ENCODE peak calls at places on chromosomes 4 and X, in seven cellular contexts. One of them, this sample, is unnamed.

GRCh38 chr4:4780634-4781287 is 78.7 kb upstream of the MSX1 start:
- DNase-seq in K562: no peak
- DNase-seq in left lung: no peak
- DNase-seq in IMR-90: peak; percentile 88
- DNase-seq in HAP-1: no peak
- DNase-seq in GM23248: peak; percentile 87
- DNase-seq in heart right ventricle: no peak
- DNase-seq in this sample: no peak

GRCh38 chrX:56728752-56729151 is 291 bp upstream of the NBDY start:
- DNase-seq in GM23248: peak; percentile 41
- DNase-seq in HAP-1: peak; percentile 71
- DNase-seq in heart right ventricle: peak; percentile 3
- DNase-seq in K562: peak; percentile 2
- DNase-seq in left lung: no peak
- DNase-seq in IMR-90: peak; percentile 5
- DNase-seq in this sample: no peak

GRCh38 chr4:77269505-77269904 is 112.5 kb downstream of the CCNG2 start:
- DNase-seq in IMR-90: no peak
- DNase-seq in heart right ventricle: no peak
- DNase-seq in left lung: no peak
- DNase-seq in GM23248: peak; percentile 3
- DNase-seq in HAP-1: no peak
- DNase-seq in K562: no peak
- DNase-seq in this sample: no peak

GRCh38 chr4:53015681-53016080 is 153.6 kb downstream of the RASL11B start:
- DNase-seq in HAP-1: peak; percentile 64
- DNase-seq in left lung: no peak
- DNase-seq in K562: no peak
- DNase-seq in heart right ventricle: peak; percentile 38
- DNase-seq in GM23248: peak; percentile 70
- DNase-seq in IMR-90: peak; percentile 81
- DNase-seq in this sample: no peak

GRCh38 chrX:109600114-109600710 is 24.8 kb downstream of the KCNE5 start:
- DNase-seq in IMR-90: no peak
- DNase-seq in HAP-1: peak; percentile 29
- DNase-seq in left lung: no peak
- DNase-seq in K562: no peak
- DNase-seq in GM23248: peak; percentile 21
- DNase-seq in heart right ventricle: no peak
- DNase-seq in this sample: no peak

GRCh38 chrX:37921758-37922157 is 74.4 kb upstream of the DYNLT3 start:
- DNase-seq in K562: no peak
- DNase-seq in GM23248: peak; percentile 73
- DNase-seq in IMR-90: peak; percentile 66
- DNase-seq in heart right ventricle: no peak
- DNase-seq in left lung: no peak
- DNase-seq in HAP-1: no peak
- DNase-seq in this sample: no peak

GRCh38 chr4:109179089-109179488 is 123.4 kb downstream of the COL25A1 start:
- DNase-seq in heart right ventricle: no peak
- DNase-seq in HAP-1: no peak
- DNase-seq in GM23248: no peak
- DNase-seq in IMR-90: no peak
- DNase-seq in K562: no peak
- DNase-seq in left lung: no peak
- DNase-seq in this sample: no peak

GRCh38 chr4:103011378-103012025 is 8.0 kb downstream of the SLC9B1 start:
- DNase-seq in HAP-1: no peak
- DNase-seq in IMR-90: peak; percentile 48
- DNase-seq in K562: peak; percentile 8
- DNase-seq in GM23248: peak; percentile 46
- DNase-seq in left lung: peak; percentile 54
- DNase-seq in heart right ventricle: no peak
- DNase-seq in this sample: no peak

GRCh38 chr4:143025111-143025704 is 159.5 kb upstream of the USP38 start:
- DNase-seq in K562: no peak
- DNase-seq in GM23248: peak; percentile 69
- DNase-seq in IMR-90: peak; percentile 33
- DNase-seq in HAP-1: no peak
- DNase-seq in heart right ventricle: no peak
- DNase-seq in left lung: no peak
- DNase-seq in this sample: no peak

GRCh38 chrX:68833448-68833805 is 4.6 kb downstream of the EFNB1 start:
- DNase-seq in IMR-90: no peak
- DNase-seq in HAP-1: no peak
- DNase-seq in K562: no peak
- DNase-seq in GM23248: no peak
- DNase-seq in left lung: no peak
- DNase-seq in heart right ventricle: no peak
- DNase-seq in this sample: no peak

GRCh38 chrX:2502668-2503519 is 2.1 kb upstream of the DHRSX start:
- DNase-seq in IMR-90: peak; percentile 18
- DNase-seq in left lung: peak; percentile 19
- DNase-seq in GM23248: peak; percentile 39
- DNase-seq in K562: no peak
- DNase-seq in HAP-1: no peak
- DNase-seq in heart right ventricle: no peak
- DNase-seq in this sample: no peak

GRCh38 chrX:7214251-7214650 is 66.3 kb upstream of the PUDP start:
- DNase-seq in K562: no peak
- DNase-seq in HAP-1: no peak
- DNase-seq in IMR-90: no peak
- DNase-seq in left lung: no peak
- DNase-seq in GM23248: peak; percentile 32
- DNase-seq in heart right ventricle: no peak
- DNase-seq in this sample: no peak

GRCh38 chr4:175298119-175298518 is 380.0 kb downstream of the ADAM29 start:
- DNase-seq in left lung: no peak
- DNase-seq in HAP-1: no peak
- DNase-seq in IMR-90: peak; percentile 74
- DNase-seq in K562: no peak
- DNase-seq in heart right ventricle: no peak
- DNase-seq in GM23248: peak; percentile 41
- DNase-seq in this sample: no peak

GRCh38 chr4:81607947-81608346 is 136.2 kb upstream of the RASGEF1B start:
- DNase-seq in left lung: no peak
- DNase-seq in HAP-1: no peak
- DNase-seq in K562: no peak
- DNase-seq in IMR-90: no peak
- DNase-seq in GM23248: peak; percentile 41
- DNase-seq in heart right ventricle: no peak
- DNase-seq in this sample: no peak

GRCh38 chrX:114976321-114976720 is 41.1 kb downstream of the IL13RA2 start:
- DNase-seq in heart right ventricle: no peak
- DNase-seq in IMR-90: peak; percentile 19
- DNase-seq in HAP-1: no peak
- DNase-seq in K562: no peak
- DNase-seq in GM23248: peak; percentile 75
- DNase-seq in left lung: no peak
- DNase-seq in this sample: no peak

GRCh38 chr4:1241936-1242505 is 6.9 kb downstream of the CTBP1 start:
- DNase-seq in GM23248: no peak
- DNase-seq in IMR-90: no peak
- DNase-seq in heart right ventricle: peak; percentile 2
- DNase-seq in HAP-1: no peak
- DNase-seq in left lung: peak; percentile 27
- DNase-seq in K562: no peak
- DNase-seq in this sample: no peak
- H3K4me1 ChIP-seq in GM23248: peaks cover 12% of the 10 kb centered on the region
- H3K4me1 ChIP-seq in IMR-90: peaks cover 13% of the 10 kb centered on the region
- H3K4me1 ChIP-seq in heart right ventricle: peaks cover 70% of the 10 kb centered on the region
- H3K4me1 ChIP-seq in HAP-1: peaks cover 7% of the 10 kb centered on the region
- H3K4me1 ChIP-seq in left lung: peaks cover 22% of the 10 kb centered on the region
- H3K4me1 ChIP-seq in K562: peaks cover 59% of the 10 kb centered on the region
- H3K4me1 ChIP-seq in this sample: peaks cover 56% of the 10 kb centered on the region

GRCh38 chr4:107599841-107600240 is 120.2 kb downstream of the PAPSS1 start:
- DNase-seq in left lung: no peak
- DNase-seq in heart right ventricle: no peak
- DNase-seq in GM23248: peak; percentile 13
- DNase-seq in IMR-90: no peak
- DNase-seq in K562: no peak
- DNase-seq in HAP-1: no peak
- DNase-seq in this sample: no peak

GRCh38 chr4:107600993-107601392 is 119.0 kb downstream of the PAPSS1 start:
- DNase-seq in HAP-1: no peak
- DNase-seq in heart right ventricle: no peak
- DNase-seq in GM23248: peak; percentile 2
- DNase-seq in IMR-90: no peak
- DNase-seq in left lung: no peak
- DNase-seq in K562: no peak
- DNase-seq in this sample: no peak

GRCh38 chr4:107603430-107603829 is 116.6 kb downstream of the PAPSS1 start:
- DNase-seq in HAP-1: no peak
- DNase-seq in IMR-90: peak; percentile 54
- DNase-seq in K562: no peak
- DNase-seq in heart right ventricle: no peak
- DNase-seq in GM23248: peak; percentile 4
- DNase-seq in left lung: no peak
- DNase-seq in this sample: no peak

GRCh38 chr4:107600456-107600855 is 119.6 kb downstream of the PAPSS1 start:
- DNase-seq in K562: no peak
- DNase-seq in HAP-1: no peak
- DNase-seq in left lung: no peak
- DNase-seq in IMR-90: peak; percentile 24
- DNase-seq in GM23248: peak; percentile 63
- DNase-seq in heart right ventricle: no peak
- DNase-seq in this sample: no peak
- H3K4me1 ChIP-seq in K562: no peaks in the 10 kb centered on the region
- H3K4me1 ChIP-seq in HAP-1: peaks cover 9% of the 10 kb centered on the region
- H3K4me1 ChIP-seq in left lung: no peaks in the 10 kb centered on the region
- H3K4me1 ChIP-seq in IMR-90: peaks cover 10% of the 10 kb centered on the region
- H3K4me1 ChIP-seq in GM23248: peaks cover 28% of the 10 kb centered on the region
- H3K4me1 ChIP-seq in heart right ventricle: no peaks in the 10 kb centered on the region
- H3K4me1 ChIP-seq in this sample: peaks cover 15% of the 10 kb centered on the region

DNA sequence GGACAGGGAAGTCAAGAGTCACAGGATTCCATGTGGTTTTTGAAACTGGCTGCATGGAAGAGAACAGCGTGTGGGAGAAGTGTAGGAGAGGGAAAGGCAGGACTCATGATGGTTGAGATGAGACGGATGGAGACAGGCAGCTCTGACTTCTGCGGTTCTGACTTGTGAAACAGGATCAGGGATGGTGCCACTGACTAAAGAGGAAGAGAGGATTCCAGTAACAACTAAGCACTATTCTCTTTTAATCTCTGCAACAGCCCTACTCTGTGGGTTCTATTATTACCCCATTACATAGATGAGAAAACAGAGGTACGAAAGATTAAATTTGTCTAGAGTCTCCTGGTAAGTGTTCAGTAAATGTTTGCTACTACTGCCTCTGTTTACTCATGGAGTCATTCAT is 156.3 kb downstream of the CBR4 start:
- DNase-seq in K562: no peak
- DNase-seq in IMR-90: no peak
- DNase-seq in left lung: no peak
- DNase-seq in heart right ventricle: no peak
- DNase-seq in HAP-1: no peak
- DNase-seq in GM23248: no peak
- DNase-seq in this sample: no peak
- H3K4me1 ChIP-seq in K562: no peaks in the 10 kb centered on the region
- H3K4me1 ChIP-seq in IMR-90: peaks cover 25% of the 10 kb centered on the region
- H3K4me1 ChIP-seq in left lung: peaks cover 5% of the 10 kb centered on the region
- H3K4me1 ChIP-seq in heart right ventricle: peaks cover 91% of the 10 kb centered on the region
- H3K4me1 ChIP-seq in HAP-1: peaks cover 6% of the 10 kb centered on the region
- H3K4me1 ChIP-seq in GM23248: peaks cover 35% of the 10 kb centered on the region
- H3K4me1 ChIP-seq in this sample: peaks cover 57% of the 10 kb centered on the region

GRCh38 chr4:145521282-145521681 is 39.6 kb downstream of the SMAD1 start:
- DNase-seq in IMR-90: no peak
- DNase-seq in left lung: no peak
- DNase-seq in GM23248: no peak
- DNase-seq in HAP-1: no peak
- DNase-seq in heart right ventricle: no peak
- DNase-seq in K562: no peak
- DNase-seq in this sample: no peak

GRCh38 chr4:145525291-145525740 is 43.7 kb downstream of the SMAD1 start:
- DNase-seq in IMR-90: peak; percentile 61
- DNase-seq in left lung: no peak
- DNase-seq in K562: no peak
- DNase-seq in GM23248: peak; percentile 36
- DNase-seq in heart right ventricle: no peak
- DNase-seq in HAP-1: no peak
- DNase-seq in this sample: no peak

GRCh38 chr4:145524535-145524934 is 42.9 kb downstream of the SMAD1 start:
- DNase-seq in K562: no peak
- DNase-seq in left lung: no peak
- DNase-seq in GM23248: no peak
- DNase-seq in HAP-1: no peak
- DNase-seq in heart right ventricle: no peak
- DNase-seq in IMR-90: no peak
- DNase-seq in this sample: no peak

GRCh38 chr4:145520172-145520571 is 38.5 kb downstream of the SMAD1 start:
- DNase-seq in GM23248: no peak
- DNase-seq in heart right ventricle: no peak
- DNase-seq in K562: no peak
- DNase-seq in IMR-90: no peak
- DNase-seq in left lung: no peak
- DNase-seq in HAP-1: no peak
- DNase-seq in this sample: no peak

GRCh38 chr4:145523117-145523516 is 41.5 kb downstream of the SMAD1 start:
- DNase-seq in K562: no peak
- DNase-seq in left lung: no peak
- DNase-seq in heart right ventricle: no peak
- DNase-seq in IMR-90: peak; percentile 56
- DNase-seq in GM23248: peak; percentile 66
- DNase-seq in HAP-1: no peak
- DNase-seq in this sample: no peak
- H3K4me1 ChIP-seq in K562: no peaks in the 10 kb centered on the region
- H3K4me1 ChIP-seq in left lung: no peaks in the 10 kb centered on the region
- H3K4me1 ChIP-seq in heart right ventricle: peaks cover 36% of the 10 kb centered on the region
- H3K4me1 ChIP-seq in IMR-90: peaks cover 3% of the 10 kb centered on the region
- H3K4me1 ChIP-seq in GM23248: peaks cover 17% of the 10 kb centered on the region
- H3K4me1 ChIP-seq in HAP-1: peaks cover 3% of the 10 kb centered on the region
- H3K4me1 ChIP-seq in this sample: peaks cover 23% of the 10 kb centered on the region

GRCh38 chr4:184409502-184409901 is 64.8 kb downstream of the IRF2 start:
- DNase-seq in left lung: no peak
- DNase-seq in GM23248: no peak
- DNase-seq in heart right ventricle: no peak
- DNase-seq in HAP-1: no peak
- DNase-seq in IMR-90: no peak
- DNase-seq in K562: no peak
- DNase-seq in this sample: no peak
- H3K4me1 ChIP-seq in left lung: no peaks in the 10 kb centered on the region
- H3K4me1 ChIP-seq in GM23248: peaks cover 10% of the 10 kb centered on the region
- H3K4me1 ChIP-seq in heart right ventricle: peaks cover 80% of the 10 kb centered on the region
- H3K4me1 ChIP-seq in HAP-1: no peaks in the 10 kb centered on the region
- H3K4me1 ChIP-seq in IMR-90: peaks cover 12% of the 10 kb centered on the region
- H3K4me1 ChIP-seq in K562: peaks cover 16% of the 10 kb centered on the region
- H3K4me1 ChIP-seq in this sample: peaks cover 22% of the 10 kb centered on the region

GRCh38 chrX:150871341-150871811 is 27.1 kb downstream of the CD99L2 start:
- DNase-seq in GM23248: no peak
- DNase-seq in HAP-1: no peak
- DNase-seq in heart right ventricle: no peak
- DNase-seq in IMR-90: no peak
- DNase-seq in K562: no peak
- DNase-seq in left lung: no peak
- DNase-seq in this sample: no peak
- H3K4me1 ChIP-seq in GM23248: no peaks in the 10 kb centered on the region
- H3K4me1 ChIP-seq in HAP-1: no peaks in the 10 kb centered on the region
- H3K4me1 ChIP-seq in heart right ventricle: peaks cover 48% of the 10 kb centered on the region
- H3K4me1 ChIP-seq in IMR-90: peaks cover 7% of the 10 kb centered on the region
- H3K4me1 ChIP-seq in K562: peaks cover 4% of the 10 kb centered on the region
- H3K4me1 ChIP-seq in left lung: no peaks in the 10 kb centered on the region
- H3K4me1 ChIP-seq in this sample: peaks cover 12% of the 10 kb centered on the region

GRCh38 chr4:6942238-6942800 is 32.7 kb downstream of the TBC1D14 start:
- DNase-seq in HAP-1: no peak
- DNase-seq in heart right ventricle: no peak
- DNase-seq in GM23248: peak; percentile 98
- DNase-seq in K562: peak; percentile 57
- DNase-seq in left lung: no peak
- DNase-seq in IMR-90: peak; percentile 98
- DNase-seq in this sample: no peak
- H3K4me1 ChIP-seq in HAP-1: peaks cover 5% of the 10 kb centered on the region
- H3K4me1 ChIP-seq in heart right ventricle: peaks cover 51% of the 10 kb centered on the region
- H3K4me1 ChIP-seq in GM23248: peaks cover 19% of the 10 kb centered on the region
- H3K4me1 ChIP-seq in K562: peaks cover 54% of the 10 kb centered on the region
- H3K4me1 ChIP-seq in left lung: peaks cover 25% of the 10 kb centered on the region
- H3K4me1 ChIP-seq in IMR-90: peaks cover 28% of the 10 kb centered on the region
- H3K4me1 ChIP-seq in this sample: peaks cover 20% of the 10 kb centered on the region